ENCODE peak calls at places on chromosomes 5 and 9, in six cellular contexts. L is MM.1S, S is A549, D is hepatocyte, J is PC-9, K is endothelial cell of umbilical vein. E is an unnamed sample. For H3K4me1, the result is how much of the 10 kb centered on the place peaks cover.

GRCh38 chr5:1270933-1271914 is 23.6 kb downstream of the TERT start:
- DNase-seq in D (no peak), J (no peak), K (no peak), S (no peak), L (no peak), E (no peak)

GRCh38 chr9:18606831-18607230 is 132.9 kb downstream of the ADAMTSL1 start:
- DNase-seq in D (no peak), K (peak), S (no peak), J (no peak), L (no peak), E (no peak)

GRCh38 chr5:135327429-135328127 is 71.5 kb downstream of the MACROH2A1 start:
- DNase-seq in J (no peak), K (no peak), D (no peak), S (no peak), L (no peak), E (no peak)

GRCh38 chr9:36900856-36901220 is 133.2 kb downstream of the PAX5 start:
- DNase-seq in S (no peak), K (no peak), J (no peak), D (no peak), L (no peak), E (no peak)

GRCh38 chr9:14247577-14247976 is 66.4 kb downstream of the NFIB start:
- DNase-seq in S (no peak), L (no peak), J (no peak), D (no peak), K (no peak), E (no peak)

GRCh38 chr9:21056931-21057330 is 20.8 kb downstream of the IFNB1 start:
- DNase-seq in D (no peak), S (no peak), K (no peak), L (no peak), J (no peak), E (no peak)

GRCh38 chr5:149893403-149893931 is 51.1 kb downstream of the PDE6A start:
- DNase-seq in J (no peak), S (no peak), D (no peak), K (no peak), L (no peak), E (no peak)

GRCh38 chr5:68464424-68464823 is 248.9 kb downstream of the PIK3R1 start:
- DNase-seq in K (no peak), S (no peak), L (no peak), J (peak), D (no peak), E (no peak)

GRCh38 chr5:83306572-83307241 is 164.8 kb upstream of the VCAN start:
- DNase-seq in J (no peak), D (peak), L (no peak), K (peak), S (no peak), E (peak)

GRCh38 chr9:72006481-72006880 is 53.9 kb downstream of the C9orf57 start:
- DNase-seq in S (no peak), D (no peak), J (no peak), L (no peak), K (no peak), E (no peak)

GRCh38 chr5:68419637-68420452 is 204.3 kb downstream of the PIK3R1 start:
- DNase-seq in L (no peak), D (peak), J (peak), K (peak), S (no peak), E (peak)

GRCh38 chr5:11719888-11720481 is 184.3 kb downstream of the CTNND2 start:
- DNase-seq in J (no peak), S (no peak), D (peak), L (peak), K (no peak), E (no peak)

GRCh38 chr5:8905021-8905420 is 640.9 kb downstream of the SEMA5A start:
- DNase-seq in J (no peak), D (peak), K (no peak), S (no peak), L (no peak), E (peak)

GRCh38 chr5:120614512-120614911 is 150.4 kb downstream of the PRR16 start:
- DNase-seq in K (no peak), S (no peak), J (no peak), D (no peak), L (no peak), E (no peak)

GRCh38 chr9:132769895-132770774 is 99.9 kb downstream of the GTF3C4 start:
- DNase-seq in L (peak), S (peak), J (no peak), K (peak), D (peak), E (peak)

GRCh38 chr9:68678430-68678829 is 26.6 kb upstream of the PIP5K1B start:
- DNase-seq in J (no peak), S (no peak), L (no peak), K (peak), D (peak), E (peak)

GRCh38 chr9:3526903-3527652 is 1.3 kb upstream of the RFX3 start:
- DNase-seq in K (peak), S (peak), J (peak), L (peak), D (peak), E (no peak)

GRCh38 chr5:31382051-31382878 is 149.6 kb downstream of the DROSHA start:
- DNase-seq in S (no peak), K (no peak), D (no peak), L (no peak), J (no peak), E (no peak)

GRCh38 chr5:68409259-68409658 is 193.7 kb downstream of the PIK3R1 start:
- DNase-seq in S (no peak), L (no peak), K (no peak), J (no peak), D (no peak), E (no peak)

GRCh38 chr5:96870094-96871021 is 5.9 kb upstream of the ERAP2 start:
- DNase-seq in D (no peak), K (no peak), J (no peak), L (peak), S (no peak), E (no peak)

GRCh38 chr5:10857333-10857723 is 96.3 kb upstream of the DAP start:
- DNase-seq in L (no peak), D (peak), J (no peak), S (no peak), K (no peak), E (no peak)

GRCh38 chr9:93984860-93985259 is 29.7 kb upstream of the BARX1 start:
- DNase-seq in S (no peak), J (no peak), K (no peak), D (no peak), L (no peak), E (no peak)

GRCh38 chr9:15211994-15212501 is 95.0 kb downstream of the TTC39B start:
- DNase-seq in D (no peak), J (no peak), L (no peak), K (no peak), S (no peak), E (no peak)

GRCh38 chr9:28389411-28389810 is 816.1 kb upstream of the C9orf72 start:
- DNase-seq in L (no peak), D (no peak), J (no peak), K (no peak), S (no peak), E (no peak)

GRCh38 chr5:179763215-179763945 is 30.4 kb upstream of the LTC4S start:
- DNase-seq in J (peak), K (peak), D (peak), L (peak), S (peak), E (peak)

GRCh38 chr5:8176101-8176693 is 307.2 kb downstream of the MTRR start:
- DNase-seq in K (no peak), S (no peak), D (peak), J (no peak), L (no peak), E (no peak)

GRCh38 chr5:73426034-73426433 is 22.5 kb downstream of the FOXD1 start:
- DNase-seq in L (no peak), J (no peak), D (no peak), K (no peak), S (no peak), E (no peak)

GRCh38 chr5:73419414-73420390 is 28.9 kb downstream of the FOXD1 start:
- DNase-seq in J (no peak), K (no peak), L (no peak), D (peak), S (no peak), E (no peak)

GRCh38 chr5:73418244-73418691 is 30.3 kb downstream of the FOXD1 start:
- DNase-seq in D (no peak), S (no peak), L (no peak), K (no peak), J (no peak), E (no peak)

GRCh38 chr5:73424489-73425102 is 24.0 kb downstream of the FOXD1 start:
- DNase-seq in K (no peak), D (no peak), S (no peak), J (no peak), L (no peak), E (no peak)

GRCh38 chr5:73422164-73422563 is 26.4 kb downstream of the FOXD1 start:
- DNase-seq in D (no peak), J (no peak), L (no peak), K (no peak), S (no peak), E (no peak)
- TF ChIP-seq CTCF in D (no peak), J (no peak), L (no peak), K (no peak), S (peak), E (no peak)

GRCh38 chr5:54305737-54306136 is 4.6 kb downstream of the ARL15 start:
- DNase-seq in L (no peak), K (no peak), S (no peak), J (no peak), D (no peak), E (no peak)

GRCh38 chr5:54306893-54307292 is 3.5 kb downstream of the ARL15 start:
- DNase-seq in J (no peak), L (no peak), S (no peak), D (no peak), K (no peak), E (no peak)

GRCh38 chr5:54309751-54310432 is 481 bp downstream of the ARL15 start:
- DNase-seq in S (peak), J (no peak), D (peak), L (peak), K (peak), E (no peak)

GRCh38 chr5:54309237-54309636 is 1.1 kb downstream of the ARL15 start:
- DNase-seq in L (no peak), S (no peak), D (no peak), J (no peak), K (peak), E (no peak)

GRCh38 chr5:54307583-54307982 is 2.8 kb downstream of the ARL15 start:
- DNase-seq in J (no peak), L (no peak), K (no peak), D (no peak), S (no peak), E (no peak)
- H3K27ac ChIP-seq in J (no peak), L (no peak), K (no peak), D (no peak), S (no peak), E (no peak)

DNA sequence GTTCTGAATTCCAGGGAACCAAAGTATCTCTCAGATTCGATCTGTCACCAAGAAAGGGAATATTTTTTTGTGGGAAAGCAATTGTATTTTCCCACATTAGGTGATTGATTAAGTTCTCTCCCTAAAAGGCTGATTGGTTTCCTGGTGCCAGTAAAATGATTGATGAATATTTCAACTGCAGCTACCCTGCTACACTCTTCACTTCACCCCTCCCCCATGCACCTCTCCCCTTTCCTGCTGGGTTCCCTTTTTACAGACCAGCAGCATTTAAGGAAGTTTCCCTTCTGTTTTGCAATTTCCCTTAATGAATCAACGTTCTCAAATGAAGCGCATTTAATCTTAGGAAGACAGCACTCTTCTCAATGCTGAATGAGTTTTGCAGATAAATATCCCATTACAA is 13.1 kb downstream of the NR6A1 start:
- DNase-seq in S (no peak), D (no peak), J (no peak), L (no peak), K (no peak), E (no peak)
- H3K4me1 ChIP-seq in S (under half), D (under half), J (under half), L (under half), K (under half), E (under half)

GRCh38 chr5:111124793-111125192 is 32.6 kb downstream of the WDR36 start:
- DNase-seq in S (no peak), L (no peak), D (no peak), J (no peak), K (no peak), E (no peak)
- TF ChIP-seq CTCF in S (no peak), L (no peak), D (no peak), J (no peak), K (no peak), E (no peak)

GRCh38 chr9:130174920-130175321 is 2.7 kb downstream of the NCS1 start:
- DNase-seq in D (no peak), K (no peak), J (no peak), S (no peak), L (no peak), E (no peak)
- H3K27ac ChIP-seq in D (no peak), K (no peak), J (no peak), S (no peak), L (no peak), E (no peak)

GRCh38 chr5:173328896-173329369 is 719 bp upstream of the STC2 start:
- DNase-seq in D (peak), L (no peak), J (peak), K (peak), S (peak), E (no peak)

GRCh38 chr5:173325091-173325698 is 3.0 kb downstream of the STC2 start:
- DNase-seq in J (no peak), S (no peak), K (no peak), D (no peak), L (no peak), E (no peak)

GRCh38 chr5:173327948-173328895 is at the start of gene STC2:
- DNase-seq in D (peak), K (peak), S (peak), L (peak), J (peak), E (peak)

GRCh38 chr5:173326501-173326960 is 1.7 kb downstream of the STC2 start:
- DNase-seq in K (peak), D (no peak), L (no peak), S (no peak), J (peak), E (no peak)

GRCh38 chr5:173327084-173327947 is 898 bp downstream of the STC2 start:
- DNase-seq in S (peak), K (peak), L (no peak), J (no peak), D (peak), E (no peak)
- H3K4me1 ChIP-seq in S (under half), K (under half), L (under half), J (under half), D (half or more), E (half or more)

E was measured in heart right ventricle.